ENCODE peak calls at places on chromosome 14, in five cellular contexts. F, Q, E, X and B are unnamed samples.

GRCh38 chr14:54301349-54301748 is 95.5 kb upstream of the CDKN3 start:
- DNase-seq in E (no peak), X (no peak), Q (no peak), F (no peak), B (no peak)

GRCh38 chr14:91040545-91040944 is 19.9 kb downstream of the RPS6KA5 start:
- DNase-seq in F (no peak), X (no peak), Q (no peak), E (no peak), B (no peak)

GRCh38 chr14:99602788-99603415 is 1.1 kb downstream of the CCDC85C start:
- DNase-seq in Q (no peak), X (no peak), E (no peak), F (no peak), B (no peak)

GRCh38 chr14:70754989-70755388 is 54.3 kb downstream of the MAP3K9 start:
- DNase-seq in E (no peak), X (no peak), F (no peak), Q (peak; percentile 3), B (peak; percentile 87)

GRCh38 chr14:104553166-104554087 is 26.1 kb upstream of the C14orf180 start:
- DNase-seq in Q (no peak), F (no peak), E (no peak), X (peak; percentile 10), B (no peak)

GRCh38 chr14:67941456-67942018 is 122.0 kb downstream of the RAD51B start:
- DNase-seq in Q (no peak), E (peak; percentile 61), X (no peak), F (no peak), B (no peak)

GRCh38 chr14:96165493-96166474 is 38.9 kb upstream of the BDKRB2 start:
- DNase-seq in E (no peak), Q (no peak), X (no peak), F (no peak), B (no peak)

GRCh38 chr14:105448706-105449111 is 25.9 kb upstream of the CRIP2 start:
- DNase-seq in E (peak; percentile 58), Q (peak; percentile 69), X (peak; percentile 80), F (peak; percentile 84), B (peak; percentile 66)

GRCh38 chr14:79740043-79740442 is 471.3 kb downstream of the DIO2 start:
- DNase-seq in Q (no peak), E (no peak), X (no peak), F (no peak), B (no peak)

GRCh38 chr14:105765893-105766614 is 239.7 kb downstream of the TMEM121 start:
- DNase-seq in F (no peak), E (no peak), Q (no peak), X (no peak), B (no peak)

GRCh38 chr14:102138935-102139247 is 806 bp upstream of the WDR20 start:
- DNase-seq in F (no peak), X (no peak), Q (no peak), E (no peak), B (no peak)

GRCh38 chr14:101594511-101595148 is 33.3 kb downstream of the DIO3 start:
- DNase-seq in E (no peak), X (no peak), Q (no peak), F (no peak), B (no peak)

GRCh38 chr14:21825147-21825743 is 151.6 kb upstream of the OR4E1 start:
- DNase-seq in X (no peak), E (peak; percentile 11), Q (peak; percentile 13), F (no peak), B (no peak)

GRCh38 chr14:96376093-96376492 is 12.8 kb downstream of the GSKIP start:
- DNase-seq in X (no peak), Q (no peak), F (no peak), E (no peak), B (no peak)

GRCh38 chr14:100898935-100899840 is 4.3 kb downstream of the RTL1 start:
- DNase-seq in F (no peak), E (no peak), X (peak; percentile 30), Q (no peak), B (peak; percentile 24)

GRCh38 chr14:105577339-105577861 is 51.0 kb downstream of the TMEM121 start:
- DNase-seq in E (no peak), X (no peak), F (no peak), Q (no peak), B (no peak)

GRCh38 chr14:68976160-68977067 is 2.7 kb downstream of the ACTN1 start:
- DNase-seq in Q (no peak), F (peak; percentile 66), E (peak; percentile 50), X (peak; percentile 58), B (no peak)

GRCh38 chr14:64857979-64858740 is 21.5 kb downstream of the SPTB start:
- DNase-seq in E (no peak), F (no peak), Q (no peak), X (no peak), B (no peak)

GRCh38 chr14:64860039-64860438 is 19.7 kb downstream of the SPTB start:
- DNase-seq in E (no peak), X (no peak), Q (no peak), F (no peak), B (no peak)

GRCh38 chr14:64861916-64862315 is 17.8 kb downstream of the SPTB start:
- DNase-seq in E (no peak), F (no peak), Q (no peak), X (no peak), B (no peak)

GRCh38 chr14:64855732-64856527 is 23.8 kb downstream of the SPTB start:
- DNase-seq in F (no peak), E (no peak), X (no peak), Q (no peak), B (no peak)

DNA sequence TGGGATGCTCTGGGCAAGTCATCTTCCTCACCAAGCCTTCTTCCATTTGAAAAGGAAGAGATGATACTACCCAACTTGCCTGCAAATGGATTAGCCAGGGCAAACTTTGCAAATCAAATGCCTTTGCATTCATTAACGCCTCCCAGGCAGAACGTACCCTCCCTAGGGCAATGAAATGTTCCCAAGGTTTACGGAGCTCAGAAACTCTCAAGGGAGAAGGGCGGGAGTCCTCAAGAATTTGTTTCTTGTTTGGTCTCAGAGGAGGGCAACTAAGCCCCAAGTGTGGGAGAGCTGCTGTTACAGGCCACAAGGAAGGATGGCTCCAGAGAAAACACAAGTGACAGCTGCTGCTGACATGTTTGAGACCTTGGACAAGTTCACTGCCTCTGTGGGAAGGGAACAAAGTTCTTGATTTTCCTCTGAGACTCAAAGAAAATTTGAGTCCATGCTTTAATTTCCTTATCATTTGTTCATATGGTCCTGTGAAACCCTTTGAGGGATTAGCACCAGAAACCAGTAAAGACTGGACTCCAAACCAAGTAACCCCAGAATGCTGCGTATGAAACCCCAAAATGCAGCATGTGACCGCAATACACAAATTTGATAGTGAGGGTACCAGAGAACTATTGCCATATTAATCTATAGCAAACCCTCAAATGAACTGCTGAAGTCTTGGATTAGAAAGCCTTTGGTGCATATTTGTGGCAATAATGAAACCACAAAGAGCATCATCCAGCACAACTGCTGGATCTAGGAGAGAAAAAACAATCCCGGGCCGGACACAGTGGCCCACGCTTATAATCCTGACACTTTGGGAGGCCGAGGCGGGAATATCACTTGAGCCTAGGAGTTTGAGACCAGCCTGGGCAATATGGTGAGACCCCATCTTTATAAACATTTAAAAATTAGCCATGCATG is 22.9 kb downstream of the SPTB start:
- DNase-seq in X (no peak), E (no peak), Q (no peak), F (no peak), B (no peak)
- H3K4me3 ChIP-seq in X (no peak overlapping the region), E (no peak overlapping the region), Q (no peak overlapping the region), F (no peak overlapping the region), B (no peak overlapping the region)

DNA sequence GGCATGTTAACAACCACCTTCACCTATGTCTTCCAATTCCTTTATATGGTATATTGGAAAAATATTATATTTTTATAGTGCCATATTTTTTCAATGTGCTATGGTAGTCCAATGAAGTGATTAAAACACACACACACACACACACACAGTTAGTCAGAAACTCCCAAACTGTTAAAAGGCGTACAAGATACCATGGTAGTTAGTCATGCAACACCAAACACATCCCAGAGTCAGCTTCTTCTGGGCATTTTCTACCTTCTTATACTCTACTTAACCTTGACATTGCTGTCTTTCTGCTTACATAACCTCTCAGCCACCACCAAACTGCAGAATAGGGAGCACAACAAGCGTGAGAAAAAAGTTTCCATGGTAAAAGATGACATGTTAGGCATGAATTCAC is 113.8 kb downstream of the KLHL28 start:
- DNase-seq in Q (peak; percentile 28), E (peak; percentile 33), F (no peak), X (no peak), B (no peak)
- H3K4me3 ChIP-seq in Q (no peak overlapping the region), E (no peak overlapping the region), F (no peak overlapping the region), X (no peak overlapping the region), B (no peak overlapping the region)

GRCh38 chr14:60640859-60641721 is 8.2 kb downstream of the SIX1 start:
- DNase-seq in E (no peak), X (no peak), F (no peak), Q (no peak), B (no peak)

GRCh38 chr14:60639677-60640076 is 9.6 kb downstream of the SIX1 start:
- DNase-seq in Q (no peak), E (no peak), F (no peak), X (no peak), B (no peak)

GRCh38 chr14:60637490-60638452 is 11.5 kb downstream of the SIX1 start:
- DNase-seq in X (no peak), E (no peak), Q (peak; percentile 36), F (no peak), B (no peak)

GRCh38 chr14:60634153-60634552 is 15.1 kb downstream of the SIX1 start:
- DNase-seq in Q (no peak), X (no peak), E (no peak), F (no peak), B (no peak)

DNA sequence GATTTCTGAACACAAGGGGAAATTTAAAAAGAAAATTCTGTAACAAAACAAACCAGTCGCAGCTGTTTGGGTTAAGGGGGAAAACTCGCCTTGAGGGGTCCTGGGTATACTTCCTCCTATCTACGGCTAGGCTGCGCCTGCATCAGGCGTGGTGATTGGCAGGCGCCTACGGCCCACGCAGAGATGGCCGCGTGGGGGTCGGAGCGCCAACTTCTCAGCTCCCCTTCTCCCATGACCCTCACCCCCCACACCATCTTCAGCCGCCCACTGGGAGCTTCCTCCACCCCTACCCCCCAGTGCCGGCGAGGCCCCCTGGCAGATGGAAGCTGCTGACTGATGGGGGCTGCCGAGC is 12.2 kb downstream of the SIX1 start:
- DNase-seq in F (no peak), X (no peak), E (no peak), Q (no peak), B (no peak)
- H3K4me3 ChIP-seq in F (no peak overlapping the region), X (peak overlapping the region; percentile 58), E (no peak overlapping the region), Q (no peak overlapping the region), B (no peak overlapping the region)

GRCh38 chr14:44961151-44961729 is 507 bp downstream of the KLHL28 start:
- DNase-seq in X (peak; percentile 54), Q (peak; percentile 65), E (peak; percentile 65), F (peak; percentile 48), B (peak; percentile 59)

GRCh38 chr14:44959538-44959937 is 2.2 kb downstream of the KLHL28 start:
- DNase-seq in F (no peak), Q (no peak), E (no peak), X (no peak), B (no peak)

GRCh38 chr14:44961730-44962572 is at the start of the genes KLHL28 and TOGARAM1:
- DNase-seq in E (peak; percentile 100), Q (peak; percentile 100), F (peak; percentile 89), X (peak; percentile 93), B (peak; percentile 99)

GRCh38 chr14:44960646-44961045 is 1.1 kb downstream of the KLHL28 start:
- DNase-seq in X (no peak), E (peak; percentile 16), Q (peak; percentile 29), F (no peak), B (no peak)

DNA sequence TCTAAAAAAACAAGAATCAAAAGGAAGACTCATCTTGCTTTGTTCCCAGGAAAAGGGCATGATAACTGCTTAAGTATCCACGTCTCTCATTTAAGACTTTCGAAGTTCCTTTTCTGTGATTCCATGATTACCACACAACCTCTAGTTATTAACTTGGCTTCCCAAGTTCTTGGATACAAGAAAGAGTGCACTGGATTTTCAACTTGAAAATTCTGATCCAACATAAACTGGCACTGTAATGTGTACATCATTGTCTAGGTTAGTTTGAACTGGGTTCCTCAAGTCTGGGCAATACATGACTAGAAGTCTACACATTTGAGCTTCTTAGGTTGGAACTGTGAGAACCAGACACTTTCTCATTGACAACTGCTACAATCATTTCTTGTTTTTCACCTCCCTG is 1.6 kb downstream of the KLHL28 start:
- DNase-seq in X (no peak), F (no peak), Q (peak; percentile 37), E (peak; percentile 31), B (no peak)
- H3K4me3 ChIP-seq in X (peak overlapping the region; percentile 94), F (peak overlapping the region; percentile 74), Q (no peak overlapping the region), E (peak overlapping the region; percentile 94), B (no peak overlapping the region)